ENCODE peak calls at places on chromosomes 3 and 15, in seven cellular contexts. Q is sigmoid colon, F is psoas muscle, J is pancreas, U is epithelial cell of esophagus, W is hepatocyte, C is WTC11. P is an unnamed sample.
A peak's percentile ranks its signal among the peaks of the same experiment; 100 is the strongest.

GRCh38 chr3:48655586-48655985 is 7.1 kb downstream of the CELSR3 start:
- DNase-seq in U (no peak), Q (no peak), J (no peak), C (no peak), F (no peak), W (no peak), P (no peak)

GRCh38 chr3:149373235-149374125 is 4.0 kb downstream of the TM4SF1 start:
- DNase-seq in W (peak; percentile 61), F (no peak), U (peak; percentile 91), C (no peak), J (no peak), Q (no peak), P (peak; percentile 86)

GRCh38 chr15:67968564-67969440 is 85.3 kb upstream of the PIAS1 start:
- DNase-seq in Q (no peak), F (no peak), J (no peak), C (no peak), U (no peak), W (no peak), P (no peak)

GRCh38 chr3:184679056-184679502 is 32.8 kb downstream of the MAGEF1 start:
- DNase-seq in C (peak; percentile 65), W (peak; percentile 74), F (peak; percentile 80), Q (peak; percentile 74), U (no peak), J (no peak), P (no peak)

GRCh38 chr15:40340740-40341400 is at the start of gene CCDC9B:
- DNase-seq in J (peak; percentile 82), F (peak; percentile 97), C (no peak), W (peak; percentile 91), Q (peak; percentile 98), U (peak; percentile 87), P (no peak)

GRCh38 chr3:127762077-127762786 is 60.1 kb downstream of the MGLL start:
- DNase-seq in C (no peak), J (no peak), Q (peak; percentile 81), W (no peak), U (no peak), F (peak; percentile 67), P (no peak)

GRCh38 chr3:9349321-9350117 is 13.3 kb upstream of the THUMPD3 start:
- DNase-seq in U (peak; percentile 86), F (no peak), C (no peak), Q (no peak), J (no peak), W (peak; percentile 17), P (peak; percentile 76)

GRCh38 chr3:198071602-198072285 is 111.7 kb downstream of the LMLN start:
- DNase-seq in C (no peak), J (no peak), U (peak; percentile 98), W (peak; percentile 88), F (no peak), Q (no peak), P (peak; percentile 94)

GRCh38 chr15:95044780-95045417 is 813.5 kb downstream of the MCTP2 start:
- DNase-seq in J (no peak), Q (no peak), U (no peak), W (no peak), C (no peak), F (no peak), P (no peak)

GRCh38 chr3:124131158-124132115 is 139.5 kb upstream of the ROPN1 start:
- DNase-seq in F (peak; percentile 52), U (peak; percentile 9), C (no peak), J (no peak), Q (no peak), W (peak; percentile 16), P (no peak)

GRCh38 chr3:174325834-174326705 is 533.1 kb upstream of the NAALADL2 start:
- DNase-seq in Q (no peak), F (no peak), J (no peak), U (no peak), W (no peak), C (no peak), P (no peak)

GRCh38 chr15:85494035-85494793 is 113.8 kb downstream of the AKAP13 start:
- DNase-seq in U (peak; percentile 91), J (no peak), W (peak; percentile 64), F (no peak), Q (no peak), C (no peak), P (peak; percentile 75)

GRCh38 chr15:23646165-23647000 is 1.3 kb downstream of the MAGEL2 start:
- DNase-seq in F (peak; percentile 42), U (no peak), Q (no peak), W (peak; percentile 27), C (no peak), J (no peak), P (no peak)

GRCh38 chr15:32106401-32107381 is 76.4 kb downstream of the CHRNA7 start:
- DNase-seq in J (no peak), F (no peak), U (no peak), C (no peak), Q (no peak), W (no peak), P (no peak)

GRCh38 chr15:43541785-43542184 is 24.4 kb downstream of the MAP1A start:
- DNase-seq in F (no peak), Q (no peak), U (peak; percentile 28), J (no peak), C (no peak), W (no peak), P (no peak)

GRCh38 chr15:40764766-40765136 is 883 bp downstream of the GCHFR start:
- DNase-seq in J (no peak), U (no peak), W (no peak), Q (no peak), C (no peak), F (peak; percentile 35), P (no peak)

GRCh38 chr15:71753346-71753745 is 57.0 kb upstream of the NR2E3 start:
- DNase-seq in Q (peak; percentile 14), W (no peak), F (no peak), J (no peak), C (no peak), U (no peak), P (no peak)

GRCh38 chr3:33440578-33441321 is 545 bp upstream of the UBP1 start:
- DNase-seq in Q (peak; percentile 100), J (peak; percentile 73), W (peak; percentile 95), C (peak; percentile 47), U (peak; percentile 100), F (peak; percentile 85), P (peak; percentile 100)

GRCh38 chr3:172259191-172259590 is 189.1 kb downstream of the GHSR start:
- DNase-seq in J (no peak), W (no peak), F (no peak), U (no peak), C (no peak), Q (no peak), P (no peak)

GRCh38 chr3:170180107-170180951 is 1.2 kb downstream of the PHC3 start:
- DNase-seq in C (no peak), U (peak; percentile 33), Q (no peak), W (peak; percentile 19), F (no peak), J (no peak), P (peak; percentile 11)

GRCh38 chr3:149971403-149972075 is 844 bp upstream of the PFN2 start:
- DNase-seq in J (peak; percentile 81), C (peak; percentile 76), F (peak; percentile 84), W (no peak), U (peak; percentile 68), Q (peak; percentile 75), P (peak; percentile 58)

GRCh38 chr15:75646944-75647364 is 758 bp upstream of the SNX33 start:
- DNase-seq in J (peak; percentile 74), F (no peak), W (peak; percentile 57), U (no peak), Q (peak; percentile 81), C (peak; percentile 21), P (no peak)

DNA sequence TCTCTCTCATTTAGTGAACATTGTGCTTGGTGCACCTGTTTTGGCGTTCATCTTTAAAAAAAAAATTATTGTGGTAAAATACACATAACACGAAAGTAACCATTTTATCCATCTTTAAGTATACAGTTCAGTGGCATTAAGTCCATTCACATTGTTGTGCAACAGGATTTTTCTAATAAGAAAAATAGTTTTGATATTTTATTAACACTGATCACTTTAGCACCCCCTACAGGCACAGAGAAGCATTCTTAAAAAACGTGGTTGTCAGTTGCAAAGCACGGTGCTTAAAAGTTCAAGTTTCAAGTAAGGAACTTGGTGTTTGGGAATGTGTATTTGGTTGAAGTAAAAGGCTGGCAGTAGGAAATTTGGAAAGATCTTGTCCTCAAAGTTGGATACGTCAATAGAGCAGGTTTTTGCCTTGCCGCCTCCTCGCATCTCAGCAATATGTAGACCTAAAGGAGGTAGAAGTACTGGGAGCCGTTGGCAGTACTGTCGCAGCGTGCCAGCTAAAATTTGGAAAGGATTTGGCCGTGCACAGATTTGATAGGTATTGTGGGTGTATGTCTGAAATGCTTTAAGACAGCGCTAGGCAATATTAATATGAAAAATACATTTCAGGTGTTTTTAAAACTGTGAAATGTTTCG is 110.4 kb downstream of the LRRC28 start:
- DNase-seq in W (peak; percentile 21), Q (no peak), U (peak; percentile 59), C (no peak), J (no peak), F (no peak), P (no peak)
- TF ChIP-seq CTCF in W (peak; percentile 46), Q (peak; percentile 10), U (peak; percentile 62), C (no peak), J (peak; percentile 31), F (peak; percentile 33), P (peak; percentile 71)

DNA sequence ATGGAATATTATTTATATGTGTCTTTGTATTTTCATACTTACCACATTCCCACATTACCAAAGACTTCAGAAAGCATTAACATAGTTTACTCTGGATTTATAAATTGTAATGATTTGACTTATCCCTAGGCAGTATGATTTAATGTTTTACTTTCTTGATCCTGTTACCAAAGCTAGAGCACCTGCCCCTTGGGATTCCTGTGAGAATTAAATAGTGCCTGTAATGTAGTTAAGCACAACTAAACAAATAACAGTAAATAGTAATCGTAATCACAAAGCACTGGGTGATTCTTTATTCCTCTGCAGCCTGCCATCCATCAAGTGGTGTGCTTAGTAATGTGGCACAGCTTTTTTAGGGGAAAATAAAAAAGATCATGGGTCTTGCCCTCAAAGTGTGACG is 39.1 kb downstream of the ATP2C1 start:
- DNase-seq in F (no peak), C (no peak), Q (no peak), W (no peak), U (no peak), J (no peak), P (no peak)
- TF ChIP-seq CTCF in F (no peak), C (no peak), Q (no peak), W (no peak), U (no peak), J (no peak), P (no peak)

GRCh38 chr3:151407928-151408327 is 23.4 kb upstream of the P2RY12 start:
- DNase-seq in Q (no peak), C (no peak), J (no peak), W (no peak), F (no peak), U (peak; percentile 73), P (no peak)

GRCh38 chr3:151410891-151411559 is 26.5 kb upstream of the P2RY12 start:
- DNase-seq in F (no peak), W (no peak), Q (no peak), J (no peak), U (no peak), C (no peak), P (no peak)

GRCh38 chr3:151415289-151415688 is 30.7 kb upstream of the P2RY12 start:
- DNase-seq in F (no peak), U (no peak), Q (no peak), J (no peak), C (no peak), W (no peak), P (no peak)

GRCh38 chr3:151412989-151413388 is 28.4 kb upstream of the P2RY12 start:
- DNase-seq in W (no peak), F (no peak), J (no peak), Q (no peak), C (peak; percentile 63), U (peak; percentile 19), P (no peak)
- TF ChIP-seq CTCF in W (no peak), F (no peak), J (no peak), Q (no peak), C (no peak), U (peak; percentile 26), P (peak; percentile 43)

GRCh38 chr3:107752202-107752990 is 229.6 kb downstream of the BBX start:
- DNase-seq in C (peak; percentile 16), F (no peak), J (no peak), W (peak; percentile 27), U (peak; percentile 52), Q (no peak), P (peak; percentile 33)
- TF ChIP-seq CTCF in C (peak; percentile 49), F (peak; percentile 43), J (no peak), W (peak; percentile 54), U (peak; percentile 71), Q (no peak), P (peak; percentile 67)

P was measured in foreskin keratinocyte.